ENCODE peak calls at places on chromosomes 13 and 19, in five cellular contexts. T is foreskin fibroblast, E is progenitor cell of endocrine pancreas, X is HepG2, A is GM23338. P is an unnamed sample.

GRCh38 chr19:19615086-19615485 is 3.4 kb downstream of the PBX4 start:
- DNase-seq in T (peak), E (no peak), X (no peak), A (no peak), P (no peak)

GRCh38 chr13:101455863-101456262 is 3.4 kb downstream of the ITGBL1 start:
- DNase-seq in T (peak), E (no peak), X (no peak), A (peak), P (no peak)

GRCh38 chr19:46321653-46322052 is 24.8 kb downstream of the HIF3A start:
- DNase-seq in T (no peak), E (no peak), X (no peak), A (no peak), P (no peak)

GRCh38 chr13:111187879-111188643 is 73.0 kb downstream of the ARHGEF7 start:
- DNase-seq in T (peak), E (no peak), X (no peak), A (no peak), P (no peak)

GRCh38 chr19:10335149-10336053 is 2.1 kb upstream of the RAVER1 start:
- DNase-seq in T (no peak), E (no peak), X (no peak), A (peak), P (no peak)

GRCh38 chr13:88857256-88857655 is 1186.1 kb downstream of the SLITRK5 start:
- DNase-seq in T (no peak), E (no peak), X (no peak), A (no peak), P (no peak)

GRCh38 chr13:38954291-38954690 is 36.3 kb downstream of the STOML3 start:
- DNase-seq in T (peak), E (no peak), X (no peak), A (no peak), P (no peak)

GRCh38 chr13:99484405-99484981 is 16.8 kb upstream of the TM9SF2 start:
- DNase-seq in T (peak), E (no peak), X (no peak), A (no peak), P (no peak)

GRCh38 chr13:87656311-87656710 is 14.9 kb upstream of the SLITRK5 start:
- DNase-seq in T (no peak), E (no peak), X (no peak), A (no peak), P (no peak)

GRCh38 chr13:111280226-111280625 is 40.2 kb upstream of the TEX29 start:
- DNase-seq in T (no peak), E (no peak), X (no peak), A (no peak), P (no peak)

GRCh38 chr13:39419068-39419467 is 183.9 kb downstream of the LHFPL6 start:
- DNase-seq in T (no peak), E (no peak), X (no peak), A (no peak), P (no peak)

GRCh38 chr19:46955114-46955812 is 64.4 kb upstream of the NPAS1 start:
- DNase-seq in T (peak), E (no peak), X (peak), A (no peak), P (no peak)

GRCh38 chr19:52191374-52191773 is 1.5 kb downstream of the PPP2R1A start:
- DNase-seq in T (no peak), E (no peak), X (no peak), A (no peak), P (no peak)

GRCh38 chr19:52190679-52191293 is 934 bp downstream of the PPP2R1A start:
- DNase-seq in T (peak), E (no peak), X (no peak), A (peak), P (no peak)

GRCh38 chr19:52189745-52190678 is at the start of gene PPP2R1A:
- DNase-seq in T (peak), E (peak), X (peak), A (peak), P (peak)

GRCh38 chr19:52187407-52187806 is 2.4 kb upstream of the PPP2R1A start:
- DNase-seq in T (no peak), E (no peak), X (no peak), A (no peak), P (no peak)

GRCh38 chr19:52188822-52189744 is 769 bp upstream of the PPP2R1A start:
- DNase-seq in T (peak), E (peak), X (no peak), A (peak), P (peak)
- TF ChIP-seq CTCF in T (no peak), E (peak), X (peak), A (no peak), P (peak)

GRCh38 chr13:89943139-89943538 is 1404.3 kb upstream of the MIR17HG start:
- DNase-seq in T (no peak), E (no peak), X (no peak), A (no peak), P (no peak)
- TF ChIP-seq CTCF in T (no peak), E (no peak), X (no peak), A (no peak), P (no peak)

DNA sequence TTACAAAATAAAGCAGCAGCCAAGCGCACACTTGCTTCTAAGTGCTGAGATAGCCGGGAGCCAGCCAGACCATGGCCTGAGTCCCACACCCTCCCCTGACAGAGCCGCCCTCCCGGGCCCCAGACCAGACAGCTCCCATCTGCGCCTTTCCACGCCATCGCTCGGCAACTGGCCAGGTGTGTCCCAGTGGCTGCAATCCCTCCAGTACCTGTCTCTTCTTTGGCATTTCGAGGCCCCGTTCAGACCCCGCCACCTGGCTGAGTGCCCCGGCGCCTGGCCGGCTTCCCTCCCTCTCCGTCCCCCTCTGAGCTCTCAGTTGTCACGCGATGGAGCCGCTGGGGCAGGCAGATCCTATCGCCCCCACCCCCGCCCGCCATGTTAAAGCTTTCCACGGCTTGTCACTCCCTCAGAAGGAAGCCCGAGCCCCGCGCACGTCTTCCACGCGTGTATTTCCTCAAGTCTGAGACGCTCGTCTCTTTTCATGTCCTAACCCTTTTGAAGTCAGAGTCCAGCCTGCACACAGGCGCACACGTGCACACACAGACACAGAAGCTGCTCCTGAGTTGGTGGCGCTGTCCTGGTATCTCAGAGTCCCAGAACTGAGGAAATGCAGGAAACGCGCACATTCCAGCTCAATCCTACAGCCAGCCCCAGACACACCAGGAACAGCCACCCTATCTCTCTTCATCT is 7.9 kb downstream of the MLLT1 start:
- DNase-seq in T (peak), E (no peak), X (no peak), A (peak), P (no peak)
- TF ChIP-seq CTCF in T (no peak), E (no peak), X (no peak), A (no peak), P (no peak)

DNA sequence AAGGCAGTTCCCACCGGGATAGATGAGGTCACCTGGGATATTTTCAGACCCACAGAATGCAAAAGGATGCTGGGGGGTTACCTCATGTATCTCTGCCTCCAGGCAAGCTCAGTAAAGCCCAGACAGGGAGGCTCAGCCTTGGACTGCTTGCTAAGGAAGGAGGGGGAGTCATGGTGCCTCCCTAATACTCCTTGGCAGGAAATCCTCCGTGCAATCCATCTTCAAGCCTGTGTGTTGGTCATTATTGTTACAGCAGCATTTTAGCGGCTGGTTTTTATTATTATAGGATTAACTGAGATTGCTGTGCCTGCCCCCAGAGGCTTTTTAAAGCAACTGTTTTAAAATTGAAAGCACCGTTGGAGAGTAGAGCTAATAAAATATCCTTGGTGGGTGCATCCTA is 188.5 kb upstream of the UBL3 start:
- DNase-seq in T (peak), E (no peak), X (no peak), A (no peak), P (no peak)
- TF ChIP-seq CTCF in T (peak), E (no peak), X (no peak), A (no peak), P (peak)

GRCh38 chr13:31476753-31477152 is 262.6 kb upstream of the RXFP2 start:
- DNase-seq in T (peak), E (no peak), X (no peak), A (peak), P (no peak)
- TF ChIP-seq CTCF in T (no peak), E (peak), X (no peak), A (no peak), P (no peak)